ENCODE peak calls at places on chromosomes 12 and 14, in four cellular contexts. One of them, this sample, is unnamed.

GRCh38 chr14:92657457-92658142 is 90.8 kb downstream of the LGMN start:
- DNase-seq in kidney epithelial cell: no peak
- DNase-seq in H9: no peak
- DNase-seq in activated CD4-positive, alpha-beta T cell treated with anti-CD3 and anti-CD28 coated beads, Interleukin-2, amount 10 ng/mL, durations not matched to agents 7 days and 5 days: no peak
- DNase-seq in this sample: no peak

GRCh38 chr12:45478931-45479330 is 250.6 kb upstream of the ARID2 start:
- DNase-seq in kidney epithelial cell: no peak
- DNase-seq in H9: no peak
- DNase-seq in activated CD4-positive, alpha-beta T cell treated with anti-CD3 and anti-CD28 coated beads, Interleukin-2, amount 10 ng/mL, durations not matched to agents 7 days and 5 days: no peak
- DNase-seq in this sample: no peak

GRCh38 chr12:49489720-49490119 is 49.1 kb upstream of the KCNH3 start:
- DNase-seq in H9: no peak
- DNase-seq in activated CD4-positive, alpha-beta T cell treated with anti-CD3 and anti-CD28 coated beads, Interleukin-2, amount 10 ng/mL, durations not matched to agents 7 days and 5 days: no peak
- DNase-seq in kidney epithelial cell: peak
- DNase-seq in this sample: peak

GRCh38 chr12:7989827-7990491 is 42.6 kb upstream of the FOXJ2 start:
- DNase-seq in H9: no peak
- DNase-seq in kidney epithelial cell: no peak
- DNase-seq in activated CD4-positive, alpha-beta T cell treated with anti-CD3 and anti-CD28 coated beads, Interleukin-2, amount 10 ng/mL, durations not matched to agents 7 days and 5 days: peak
- DNase-seq in this sample: no peak

GRCh38 chr12:22631863-22632463 is 7.0 kb downstream of the ETNK1 start:
- DNase-seq in kidney epithelial cell: no peak
- DNase-seq in activated CD4-positive, alpha-beta T cell treated with anti-CD3 and anti-CD28 coated beads, Interleukin-2, amount 10 ng/mL, durations not matched to agents 7 days and 5 days: no peak
- DNase-seq in H9: no peak
- DNase-seq in this sample: no peak

GRCh38 chr14:50821471-50822464 is 9.2 kb downstream of the NIN start:
- DNase-seq in kidney epithelial cell: no peak
- DNase-seq in H9: no peak
- DNase-seq in activated CD4-positive, alpha-beta T cell treated with anti-CD3 and anti-CD28 coated beads, Interleukin-2, amount 10 ng/mL, durations not matched to agents 7 days and 5 days: peak
- DNase-seq in this sample: no peak

GRCh38 chr12:31470462-31470861 is 120.5 kb downstream of the DENND5B start:
- DNase-seq in activated CD4-positive, alpha-beta T cell treated with anti-CD3 and anti-CD28 coated beads, Interleukin-2, amount 10 ng/mL, durations not matched to agents 7 days and 5 days: no peak
- DNase-seq in kidney epithelial cell: no peak
- DNase-seq in H9: no peak
- DNase-seq in this sample: no peak

GRCh38 chr12:41604830-41605229 is 416.7 kb downstream of the PDZRN4 start:
- DNase-seq in activated CD4-positive, alpha-beta T cell treated with anti-CD3 and anti-CD28 coated beads, Interleukin-2, amount 10 ng/mL, durations not matched to agents 7 days and 5 days: no peak
- DNase-seq in H9: no peak
- DNase-seq in kidney epithelial cell: peak
- DNase-seq in this sample: peak

GRCh38 chr14:77862154-77862783 is 62.4 kb downstream of the ADCK1 start:
- DNase-seq in activated CD4-positive, alpha-beta T cell treated with anti-CD3 and anti-CD28 coated beads, Interleukin-2, amount 10 ng/mL, durations not matched to agents 7 days and 5 days: peak
- DNase-seq in kidney epithelial cell: no peak
- DNase-seq in H9: peak
- DNase-seq in this sample: peak

GRCh38 chr14:24063263-24063836 is 8.0 kb upstream of the CPNE6 start:
- DNase-seq in activated CD4-positive, alpha-beta T cell treated with anti-CD3 and anti-CD28 coated beads, Interleukin-2, amount 10 ng/mL, durations not matched to agents 7 days and 5 days: no peak
- DNase-seq in H9: no peak
- DNase-seq in kidney epithelial cell: no peak
- DNase-seq in this sample: no peak

GRCh38 chr12:49623142-49623899 is at the start of gene PRPF40B:
- DNase-seq in kidney epithelial cell: no peak
- DNase-seq in H9: peak
- DNase-seq in activated CD4-positive, alpha-beta T cell treated with anti-CD3 and anti-CD28 coated beads, Interleukin-2, amount 10 ng/mL, durations not matched to agents 7 days and 5 days: peak
- DNase-seq in this sample: no peak